ENCODE peak calls at places on chromosomes 4 and X, in six cellular contexts. One of them, this sample, is unnamed.

GRCh38 chrX:4876268-4876667 is 1162.8 kb upstream of the PRKX start:
- DNase-seq in AG09309: no peak
- DNase-seq in NB4: no peak
- DNase-seq in GM23338: no peak
- DNase-seq in HFF-Myc: no peak
- DNase-seq in effector memory CD4-positive, alpha-beta T cell: no peak
- DNase-seq in this sample: no peak

GRCh38 chrX:47854474-47854873 is 17.8 kb downstream of the ZNF81 start:
- DNase-seq in AG09309: no peak
- DNase-seq in NB4: peak
- DNase-seq in GM23338: peak
- DNase-seq in HFF-Myc: no peak
- DNase-seq in effector memory CD4-positive, alpha-beta T cell: peak
- DNase-seq in this sample: no peak

GRCh38 chrX:112636951-112637541 is 42.7 kb downstream of the LHFPL1 start:
- DNase-seq in AG09309: peak
- DNase-seq in NB4: no peak
- DNase-seq in GM23338: no peak
- DNase-seq in HFF-Myc: no peak
- DNase-seq in effector memory CD4-positive, alpha-beta T cell: no peak
- DNase-seq in this sample: peak

GRCh38 chrX:16476009-16476408 is 173.9 kb upstream of the S100G start:
- DNase-seq in AG09309: no peak
- DNase-seq in NB4: no peak
- DNase-seq in GM23338: no peak
- DNase-seq in HFF-Myc: no peak
- DNase-seq in effector memory CD4-positive, alpha-beta T cell: no peak
- DNase-seq in this sample: no peak

GRCh38 chrX:16700734-16701133 is 11.7 kb downstream of the CTPS2 start:
- DNase-seq in AG09309: no peak
- DNase-seq in NB4: no peak
- DNase-seq in GM23338: no peak
- DNase-seq in HFF-Myc: no peak
- DNase-seq in effector memory CD4-positive, alpha-beta T cell: no peak
- DNase-seq in this sample: no peak

GRCh38 chr4:140691369-140691768 is 64.8 kb downstream of the TBC1D9 start:
- DNase-seq in AG09309: no peak
- DNase-seq in NB4: no peak
- DNase-seq in GM23338: peak
- DNase-seq in HFF-Myc: no peak
- DNase-seq in effector memory CD4-positive, alpha-beta T cell: no peak
- DNase-seq in this sample: no peak

GRCh38 chr4:83075696-83076095 is 38.8 kb downstream of the PLAC8 start:
- DNase-seq in AG09309: peak
- DNase-seq in NB4: no peak
- DNase-seq in GM23338: no peak
- DNase-seq in HFF-Myc: peak
- DNase-seq in effector memory CD4-positive, alpha-beta T cell: no peak
- DNase-seq in this sample: no peak

GRCh38 chr4:87026795-87027495 is 92.1 kb downstream of the AFF1 start:
- DNase-seq in AG09309: no peak
- DNase-seq in NB4: peak
- DNase-seq in GM23338: no peak
- DNase-seq in HFF-Myc: no peak
- DNase-seq in effector memory CD4-positive, alpha-beta T cell: no peak
- DNase-seq in this sample: no peak

GRCh38 chrX:140087865-140088264 is 122.5 kb upstream of the CXorf66 start:
- DNase-seq in AG09309: no peak
- DNase-seq in NB4: peak
- DNase-seq in GM23338: peak
- DNase-seq in HFF-Myc: no peak
- DNase-seq in effector memory CD4-positive, alpha-beta T cell: no peak
- DNase-seq in this sample: no peak

GRCh38 chrX:119503484-119503861 is 35.2 kb downstream of the SLC25A5 start:
- DNase-seq in AG09309: peak
- DNase-seq in NB4: no peak
- DNase-seq in GM23338: no peak
- DNase-seq in HFF-Myc: no peak
- DNase-seq in effector memory CD4-positive, alpha-beta T cell: no peak
- DNase-seq in this sample: peak

GRCh38 chr4:141524116-141524515 is 112.3 kb upstream of the IL15 start:
- DNase-seq in AG09309: no peak
- DNase-seq in NB4: no peak
- DNase-seq in GM23338: no peak
- DNase-seq in HFF-Myc: no peak
- DNase-seq in effector memory CD4-positive, alpha-beta T cell: no peak
- DNase-seq in this sample: no peak

GRCh38 chr4:146123231-146123630 is 52.3 kb upstream of the LSM6 start:
- DNase-seq in AG09309: no peak
- DNase-seq in NB4: no peak
- DNase-seq in GM23338: no peak
- DNase-seq in HFF-Myc: no peak
- DNase-seq in effector memory CD4-positive, alpha-beta T cell: no peak
- DNase-seq in this sample: no peak

GRCh38 chr4:105184316-105184988 is 37.8 kb downstream of the TET2 start:
- DNase-seq in AG09309: no peak
- DNase-seq in NB4: no peak
- DNase-seq in GM23338: no peak
- DNase-seq in HFF-Myc: no peak
- DNase-seq in effector memory CD4-positive, alpha-beta T cell: no peak
- DNase-seq in this sample: no peak

GRCh38 chr4:185730387-185730786 is 81.6 kb downstream of the SORBS2 start:
- DNase-seq in AG09309: no peak
- DNase-seq in NB4: peak
- DNase-seq in GM23338: peak
- DNase-seq in HFF-Myc: no peak
- DNase-seq in effector memory CD4-positive, alpha-beta T cell: no peak
- DNase-seq in this sample: no peak

GRCh38 chrX:114611018-114611619 is 27.2 kb downstream of the HTR2C start:
- DNase-seq in AG09309: no peak
- DNase-seq in NB4: peak
- DNase-seq in GM23338: peak
- DNase-seq in HFF-Myc: peak
- DNase-seq in effector memory CD4-positive, alpha-beta T cell: no peak
- DNase-seq in this sample: no peak

GRCh38 chr4:76658231-76659102 is 223.4 kb downstream of the SHROOM3 start:
- DNase-seq in AG09309: peak
- DNase-seq in NB4: no peak
- DNase-seq in GM23338: no peak
- DNase-seq in HFF-Myc: peak
- DNase-seq in effector memory CD4-positive, alpha-beta T cell: no peak
- DNase-seq in this sample: peak

GRCh38 chr4:4720671-4721070 is 138.8 kb upstream of the MSX1 start:
- DNase-seq in AG09309: no peak
- DNase-seq in NB4: no peak
- DNase-seq in GM23338: no peak
- DNase-seq in HFF-Myc: no peak
- DNase-seq in effector memory CD4-positive, alpha-beta T cell: no peak
- DNase-seq in this sample: no peak

GRCh38 chr4:116202524-116202923 is 882.9 kb downstream of the TRAM1L1 start:
- DNase-seq in AG09309: no peak
- DNase-seq in NB4: no peak
- DNase-seq in GM23338: no peak
- DNase-seq in HFF-Myc: no peak
- DNase-seq in effector memory CD4-positive, alpha-beta T cell: no peak
- DNase-seq in this sample: no peak

GRCh38 chrX:17405225-17405969 is 30.4 kb downstream of the NHS start:
- DNase-seq in AG09309: no peak
- DNase-seq in NB4: no peak
- DNase-seq in GM23338: no peak
- DNase-seq in HFF-Myc: no peak
- DNase-seq in effector memory CD4-positive, alpha-beta T cell: no peak
- DNase-seq in this sample: no peak

GRCh38 chrX:40093586-40093985 is 4.2 kb downstream of the BCOR start:
- DNase-seq in AG09309: no peak
- DNase-seq in NB4: no peak
- DNase-seq in GM23338: no peak
- DNase-seq in HFF-Myc: no peak
- DNase-seq in effector memory CD4-positive, alpha-beta T cell: no peak
- DNase-seq in this sample: no peak

GRCh38 chrX:40090961-40091360 is 6.8 kb downstream of the BCOR start:
- DNase-seq in AG09309: no peak
- DNase-seq in NB4: no peak
- DNase-seq in GM23338: no peak
- DNase-seq in HFF-Myc: no peak
- DNase-seq in effector memory CD4-positive, alpha-beta T cell: no peak
- DNase-seq in this sample: no peak

GRCh38 chrX:40090050-40090804 is 7.5 kb downstream of the BCOR start:
- DNase-seq in AG09309: no peak
- DNase-seq in NB4: no peak
- DNase-seq in GM23338: no peak
- DNase-seq in HFF-Myc: no peak
- DNase-seq in effector memory CD4-positive, alpha-beta T cell: no peak
- DNase-seq in this sample: no peak

GRCh38 chrX:40092808-40093435 is 4.8 kb downstream of the BCOR start:
- DNase-seq in AG09309: no peak
- DNase-seq in NB4: no peak
- DNase-seq in GM23338: peak
- DNase-seq in HFF-Myc: no peak
- DNase-seq in effector memory CD4-positive, alpha-beta T cell: no peak
- DNase-seq in this sample: no peak

GRCh38 chrX:40091691-40092421 is 5.9 kb downstream of the BCOR start:
- DNase-seq in AG09309: no peak
- DNase-seq in NB4: no peak
- DNase-seq in GM23338: no peak
- DNase-seq in HFF-Myc: no peak
- DNase-seq in effector memory CD4-positive, alpha-beta T cell: no peak
- DNase-seq in this sample: no peak
- H3K4me3 ChIP-seq in AG09309: no peak
- H3K4me3 ChIP-seq in NB4: no peak
- H3K4me3 ChIP-seq in GM23338: peak
- H3K4me3 ChIP-seq in HFF-Myc: no peak
- H3K4me3 ChIP-seq in effector memory CD4-positive, alpha-beta T cell: no peak
- H3K4me3 ChIP-seq in this sample: no peak

GRCh38 chr4:23234018-23234417 is 541.3 kb downstream of the GBA3 start:
- DNase-seq in AG09309: no peak
- DNase-seq in NB4: no peak
- DNase-seq in GM23338: peak
- DNase-seq in HFF-Myc: no peak
- DNase-seq in effector memory CD4-positive, alpha-beta T cell: no peak
- DNase-seq in this sample: no peak

GRCh38 chr4:23232987-23233386 is 540.2 kb downstream of the GBA3 start:
- DNase-seq in AG09309: no peak
- DNase-seq in NB4: no peak
- DNase-seq in GM23338: no peak
- DNase-seq in HFF-Myc: no peak
- DNase-seq in effector memory CD4-positive, alpha-beta T cell: no peak
- DNase-seq in this sample: no peak

GRCh38 chr4:23235613-23236390 is 543.1 kb downstream of the GBA3 start:
- DNase-seq in AG09309: no peak
- DNase-seq in NB4: no peak
- DNase-seq in GM23338: peak
- DNase-seq in HFF-Myc: no peak
- DNase-seq in effector memory CD4-positive, alpha-beta T cell: no peak
- DNase-seq in this sample: no peak

GRCh38 chr4:23234716-23235115 is 542.0 kb downstream of the GBA3 start:
- DNase-seq in AG09309: no peak
- DNase-seq in NB4: no peak
- DNase-seq in GM23338: no peak
- DNase-seq in HFF-Myc: no peak
- DNase-seq in effector memory CD4-positive, alpha-beta T cell: no peak
- DNase-seq in this sample: no peak

GRCh38 chr4:23233596-23233995 is 540.9 kb downstream of the GBA3 start:
- DNase-seq in AG09309: no peak
- DNase-seq in NB4: no peak
- DNase-seq in GM23338: no peak
- DNase-seq in HFF-Myc: no peak
- DNase-seq in effector memory CD4-positive, alpha-beta T cell: no peak
- DNase-seq in this sample: no peak
- H3K4me3 ChIP-seq in AG09309: no peak
- H3K4me3 ChIP-seq in NB4: no peak
- H3K4me3 ChIP-seq in GM23338: no peak
- H3K4me3 ChIP-seq in HFF-Myc: no peak
- H3K4me3 ChIP-seq in effector memory CD4-positive, alpha-beta T cell: no peak
- H3K4me3 ChIP-seq in this sample: no peak

GRCh38 chr4:39963656-39964055 is 14.1 kb downstream of the PDS5A start:
- DNase-seq in AG09309: no peak
- DNase-seq in NB4: no peak
- DNase-seq in GM23338: no peak
- DNase-seq in HFF-Myc: no peak
- DNase-seq in effector memory CD4-positive, alpha-beta T cell: no peak
- DNase-seq in this sample: no peak
- H3K4me3 ChIP-seq in AG09309: no peak
- H3K4me3 ChIP-seq in NB4: no peak
- H3K4me3 ChIP-seq in GM23338: no peak
- H3K4me3 ChIP-seq in HFF-Myc: no peak
- H3K4me3 ChIP-seq in effector memory CD4-positive, alpha-beta T cell: no peak
- H3K4me3 ChIP-seq in this sample: no peak

DNA sequence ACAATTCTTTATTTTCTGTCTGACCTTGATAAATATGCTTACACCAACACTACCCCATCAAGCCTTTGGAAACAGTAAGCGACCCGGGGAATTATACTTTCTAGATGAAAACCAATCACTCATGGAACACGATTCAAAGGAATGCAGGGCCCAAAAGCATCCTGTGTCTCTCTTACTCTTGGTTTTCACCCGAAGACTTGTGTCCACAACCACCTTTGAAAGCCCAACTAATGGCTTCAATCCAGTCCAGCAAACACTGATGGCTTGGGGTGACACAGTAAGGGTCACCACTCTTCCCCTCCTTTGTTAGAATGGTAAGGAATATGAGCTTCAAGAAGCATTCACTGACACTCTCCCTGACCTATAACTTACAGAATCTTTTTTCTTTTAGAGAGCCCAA is 1.6 kb downstream of the CBR4 start:
- DNase-seq in AG09309: no peak
- DNase-seq in NB4: peak
- DNase-seq in GM23338: no peak
- DNase-seq in HFF-Myc: no peak
- DNase-seq in effector memory CD4-positive, alpha-beta T cell: no peak
- DNase-seq in this sample: no peak
- H3K4me3 ChIP-seq in AG09309: peak
- H3K4me3 ChIP-seq in NB4: peak
- H3K4me3 ChIP-seq in GM23338: peak
- H3K4me3 ChIP-seq in HFF-Myc: peak
- H3K4me3 ChIP-seq in effector memory CD4-positive, alpha-beta T cell: no peak
- H3K4me3 ChIP-seq in this sample: no peak

DNA sequence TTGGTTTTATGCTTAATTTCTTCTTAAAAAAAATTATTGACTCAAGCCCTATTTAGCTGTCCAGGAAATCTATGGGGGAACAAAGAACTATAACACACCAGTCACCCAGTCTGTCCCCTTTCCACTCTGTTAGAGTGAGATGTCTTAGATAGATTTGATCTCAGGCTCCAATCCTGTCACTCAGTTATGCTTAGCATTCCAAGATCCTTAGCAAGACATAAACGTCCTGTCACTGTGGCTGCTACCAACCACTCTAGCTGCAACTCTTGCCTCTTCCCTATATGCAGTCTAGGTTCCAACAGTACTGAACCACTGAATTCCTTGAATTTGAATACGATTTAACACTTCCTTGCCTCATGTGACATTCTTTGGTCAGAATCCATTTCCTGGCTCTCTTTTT is 241.9 kb upstream of the NWD2 start:
- DNase-seq in AG09309: no peak
- DNase-seq in NB4: no peak
- DNase-seq in GM23338: no peak
- DNase-seq in HFF-Myc: no peak
- DNase-seq in effector memory CD4-positive, alpha-beta T cell: no peak
- DNase-seq in this sample: no peak
- H3K4me3 ChIP-seq in AG09309: no peak
- H3K4me3 ChIP-seq in NB4: no peak
- H3K4me3 ChIP-seq in GM23338: no peak
- H3K4me3 ChIP-seq in HFF-Myc: no peak
- H3K4me3 ChIP-seq in effector memory CD4-positive, alpha-beta T cell: no peak
- H3K4me3 ChIP-seq in this sample: no peak